ENCODE peak calls at places on chromosomes 2 and 18, in five cellular contexts. U, W, E, Y and A are unnamed samples.

GRCh38 chr2:114442545-114442944 is at the start of gene DPP10:
- DNase-seq in U (no peak), W (no peak), E (no peak), Y (no peak), A (no peak)

GRCh38 chr18:43031169-43031568 is 84.3 kb downstream of the RIT2 start:
- DNase-seq in U (no peak), W (no peak), E (no peak), Y (no peak), A (no peak)

GRCh38 chr2:236172238-236172865 is 4.2 kb upstream of the GBX2 start:
- DNase-seq in U (no peak), W (no peak), E (no peak), Y (no peak), A (no peak)

GRCh38 chr2:16853088-16853487 is 187.5 kb upstream of the CYRIA start:
- DNase-seq in U (no peak), W (no peak), E (no peak), Y (no peak), A (no peak)

GRCh38 chr2:10036095-10036879 is 7.1 kb upstream of the KLF11 start:
- DNase-seq in U (peak), W (peak), E (no peak), Y (peak), A (peak)

GRCh38 chr2:48488545-48488944 is 41.4 kb upstream of the STON1 start:
- DNase-seq in U (no peak), W (no peak), E (no peak), Y (no peak), A (no peak)

GRCh38 chr18:26656944-26657536 is 108.7 kb upstream of the KCTD1 start:
- DNase-seq in U (peak), W (peak), E (no peak), Y (peak), A (no peak)

GRCh38 chr2:239189711-239190131 is 211.1 kb downstream of the HDAC4 start:
- DNase-seq in U (peak), W (peak), E (no peak), Y (peak), A (no peak)

GRCh38 chr18:13431886-13432285 is 213.3 kb downstream of the LDLRAD4 start:
- DNase-seq in U (no peak), W (no peak), E (no peak), Y (no peak), A (no peak)

GRCh38 chr2:13193075-13193474 is 476.3 kb downstream of the TRIB2 start:
- DNase-seq in U (no peak), W (no peak), E (no peak), Y (no peak), A (no peak)

GRCh38 chr2:234463626-234464290 is 33.1 kb downstream of the ARL4C start:
- DNase-seq in U (no peak), W (no peak), E (peak), Y (no peak), A (peak)

GRCh38 chr2:232487385-232488096 is at the start of gene ECEL1:
- DNase-seq in U (peak), W (peak), E (no peak), Y (peak), A (no peak)

GRCh38 chr18:55236150-55236931 is 277.1 kb upstream of the CCDC68 start:
- DNase-seq in U (no peak), W (peak), E (no peak), Y (no peak), A (no peak)

GRCh38 chr2:157691131-157691530 is 62.5 kb upstream of the ACVR1C start:
- DNase-seq in U (no peak), W (no peak), E (no peak), Y (no peak), A (no peak)

GRCh38 chr2:200156140-200156858 is 150.2 kb upstream of the SPATS2L start:
- DNase-seq in U (peak), W (no peak), E (no peak), Y (no peak), A (no peak)

GRCh38 chr2:199629301-199629700 is 171.6 kb upstream of the SATB2 start:
- DNase-seq in U (no peak), W (no peak), E (no peak), Y (no peak), A (no peak)

GRCh38 chr2:168751104-168751768 is 51.2 kb upstream of the NOSTRIN start:
- DNase-seq in U (no peak), W (no peak), E (peak), Y (no peak), A (no peak)

GRCh38 chr18:14949800-14950415 is 201.9 kb downstream of the ANKRD30B start:
- DNase-seq in U (no peak), W (no peak), E (no peak), Y (no peak), A (no peak)

GRCh38 chr2:191521608-191522208 is 156.2 kb upstream of the NABP1 start:
- DNase-seq in U (no peak), W (no peak), E (peak), Y (no peak), A (peak)

GRCh38 chr18:68509902-68510301 is 205.0 kb downstream of the TMX3 start:
- DNase-seq in U (no peak), W (no peak), E (no peak), Y (no peak), A (no peak)

GRCh38 chr18:44599409-44599808 is 81.3 kb upstream of the SETBP1 start:
- DNase-seq in U (no peak), W (peak), E (no peak), Y (no peak), A (no peak)

GRCh38 chr2:127637725-127638252 is 8.2 kb upstream of the GPR17 start:
- DNase-seq in U (peak), W (no peak), E (no peak), Y (no peak), A (no peak)

GRCh38 chr2:178807227-178808008 is at the start of gene TTN:
- DNase-seq in U (peak), W (peak), E (no peak), Y (no peak), A (no peak)

GRCh38 chr2:20476950-20477349 is 30.1 kb downstream of the RHOB start:
- DNase-seq in U (peak), W (no peak), E (no peak), Y (peak), A (no peak)

GRCh38 chr18:76941284-76941683 is 118.9 kb downstream of the ZNF236 start:
- DNase-seq in U (no peak), W (no peak), E (no peak), Y (no peak), A (no peak)

GRCh38 chr18:58247363-58247834 is 203.4 kb downstream of the NEDD4L start:
- DNase-seq in U (peak), W (no peak), E (no peak), Y (peak), A (no peak)

GRCh38 chr2:25749676-25750075 is 76.3 kb upstream of the DTNB start:
- DNase-seq in U (no peak), W (no peak), E (no peak), Y (no peak), A (no peak)

GRCh38 chr2:53768233-53768542 is 584 bp downstream of the CHAC2 start:
- DNase-seq in U (no peak), W (no peak), E (no peak), Y (peak), A (no peak)

GRCh38 chr18:74373428-74373827 is 57.8 kb downstream of the C18orf63 start:
- DNase-seq in U (no peak), W (no peak), E (peak), Y (no peak), A (peak)

GRCh38 chr2:172865422-172865821 is 129.8 kb downstream of the RAPGEF4 start:
- DNase-seq in U (no peak), W (no peak), E (no peak), Y (no peak), A (no peak)

GRCh38 chr2:10449838-10450691 is 1.9 kb upstream of the ODC1 start:
- DNase-seq in U (no peak), W (no peak), E (no peak), Y (peak), A (no peak)

DNA sequence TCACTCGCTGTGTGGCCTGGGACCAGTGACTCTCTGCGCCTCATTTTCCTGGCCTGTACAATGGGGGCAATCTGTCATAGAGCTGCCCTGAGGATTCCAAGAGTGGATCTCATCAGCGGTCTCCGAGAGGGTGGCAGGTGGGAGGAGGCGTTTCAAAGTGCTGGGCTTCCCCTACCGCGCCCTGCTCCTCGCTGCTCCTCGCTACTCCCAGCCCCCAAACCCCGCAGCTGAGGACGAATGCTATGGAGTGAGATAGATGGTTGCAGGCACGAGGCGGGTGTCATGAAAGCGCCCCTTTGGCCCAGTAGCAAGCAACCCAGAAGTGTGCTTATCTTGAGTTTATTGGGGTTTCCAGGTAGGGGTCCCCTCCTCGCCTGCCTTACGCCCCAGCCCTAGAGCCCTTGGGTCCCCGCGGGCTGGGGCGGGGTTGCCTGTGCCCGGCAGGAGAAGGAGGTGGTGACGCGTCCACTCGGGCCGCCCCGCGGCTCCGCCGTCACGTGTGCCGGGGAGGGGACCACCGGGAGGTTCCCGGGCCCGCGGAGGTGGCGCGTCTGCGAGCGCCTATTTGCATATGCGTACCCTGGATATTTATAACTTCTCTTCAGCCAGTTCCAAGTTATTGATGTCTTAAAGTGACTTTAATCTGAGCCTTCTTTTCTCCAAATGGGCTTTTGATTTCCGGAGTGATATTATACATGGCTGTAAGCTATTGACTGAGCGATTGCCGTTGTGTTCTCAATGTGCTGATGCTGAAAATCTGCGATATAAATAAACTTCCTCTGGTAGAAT is 263.8 kb downstream of the ATAD2B start:
- DNase-seq in U (peak), W (no peak), E (no peak), Y (no peak), A (no peak)
- H3K4me3 ChIP-seq in U (peak), W (peak), E (no peak), Y (peak), A (no peak)

GRCh38 chr18:9827856-9828793 is 57.6 kb upstream of the TXNDC2 start:
- DNase-seq in U (no peak), W (peak), E (no peak), Y (no peak), A (no peak)
- H3K27ac ChIP-seq in U (peak), W (peak), E (no peak), Y (peak), A (no peak)

GRCh38 chr2:118223487-118224136 is 135.3 kb downstream of the INSIG2 start:
- DNase-seq in U (no peak), W (no peak), E (peak), Y (no peak), A (no peak)

GRCh38 chr2:118222643-118223486 is 134.6 kb downstream of the INSIG2 start:
- DNase-seq in U (no peak), W (no peak), E (no peak), Y (no peak), A (no peak)

GRCh38 chr2:118221952-118222594 is 133.8 kb downstream of the INSIG2 start:
- DNase-seq in U (no peak), W (no peak), E (peak), Y (no peak), A (peak)

GRCh38 chr2:118224144-118224887 is 136.0 kb downstream of the INSIG2 start:
- DNase-seq in U (peak), W (peak), E (no peak), Y (peak), A (peak)

DNA sequence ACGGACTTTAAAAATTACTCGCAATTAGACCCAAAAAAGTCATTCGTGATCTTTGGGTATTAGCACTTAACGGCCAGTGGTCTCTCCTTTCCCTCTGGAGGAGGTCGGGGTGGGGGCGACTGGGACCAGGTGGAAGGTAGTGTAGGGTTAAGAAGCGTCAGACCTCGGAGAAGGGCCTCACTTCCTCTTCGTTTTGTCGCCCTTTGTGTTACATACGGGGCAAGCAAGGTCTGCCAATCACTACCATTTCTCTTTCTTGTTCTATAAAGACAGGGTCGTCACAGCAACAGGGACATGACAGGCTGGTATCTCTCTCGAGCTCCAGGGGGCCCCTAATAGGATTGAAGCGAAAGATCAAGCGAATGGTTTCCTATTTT is 136.6 kb downstream of the INSIG2 start:
- DNase-seq in U (no peak), W (no peak), E (no peak), Y (no peak), A (peak)
- H3K4me3 ChIP-seq in U (peak), W (peak), E (no peak), Y (peak), A (no peak)

GRCh38 chr2:27262379-27263286 is at the start of gene SLC30A3:
- DNase-seq in U (peak), W (peak), E (peak), Y (peak), A (peak)

GRCh38 chr2:27265536-27265870 is 2.7 kb upstream of the SLC30A3 start:
- DNase-seq in U (no peak), W (no peak), E (no peak), Y (no peak), A (no peak)

GRCh38 chr2:27264253-27264752 is 1.5 kb upstream of the SLC30A3 start:
- DNase-seq in U (no peak), W (no peak), E (no peak), Y (no peak), A (no peak)

GRCh38 chr2:27263287-27264252 is 723 bp upstream of the SLC30A3 start:
- DNase-seq in U (no peak), W (no peak), E (no peak), Y (no peak), A (peak)

DNA sequence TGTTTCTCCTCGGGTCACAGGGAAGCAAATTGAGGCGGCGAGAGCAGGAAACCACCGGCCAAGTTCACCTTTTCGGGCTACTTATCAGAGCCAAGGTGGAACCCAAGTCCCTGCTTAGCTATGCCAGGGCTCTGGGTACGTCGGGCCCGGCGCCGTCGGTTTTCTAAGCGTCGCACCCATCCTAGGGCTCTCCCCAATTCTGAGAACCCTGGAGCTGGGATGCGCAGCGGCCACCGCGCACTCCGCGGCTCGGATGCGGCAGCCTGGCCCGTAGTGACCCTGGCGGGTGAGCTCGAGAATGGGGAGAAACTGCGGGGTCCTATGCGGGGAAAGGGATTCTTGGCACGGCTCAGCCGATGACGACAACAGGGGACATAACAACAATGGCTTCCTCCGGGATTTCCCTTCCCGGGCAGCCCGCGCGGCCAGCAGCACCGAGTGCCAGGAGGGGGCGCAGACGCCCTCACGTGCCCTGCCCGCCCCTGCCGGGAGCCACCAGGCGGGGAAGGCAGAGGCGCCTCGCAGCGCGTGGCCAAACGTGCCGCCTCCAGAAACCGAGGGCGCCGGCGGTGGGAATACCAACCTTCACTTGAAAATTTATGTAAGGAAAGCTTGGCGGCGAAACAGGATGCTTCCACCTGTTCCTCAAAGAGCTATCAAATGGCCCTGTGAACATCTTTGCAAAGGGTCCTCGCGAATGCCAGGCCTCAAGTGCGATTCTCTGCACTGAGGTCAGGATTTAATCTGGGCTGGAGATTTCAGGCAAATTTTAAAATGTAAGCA is 2.1 kb upstream of the SLC30A3 start:
- DNase-seq in U (peak), W (peak), E (peak), Y (peak), A (peak)
- H3K27ac ChIP-seq in U (no peak), W (peak), E (no peak), Y (no peak), A (no peak)

GRCh38 chr2:213252206-213252605 is 32.1 kb upstream of the SPAG16 start:
- DNase-seq in U (no peak), W (no peak), E (no peak), Y (no peak), A (no peak)
- H3K4me3 ChIP-seq in U (peak), W (no peak), E (no peak), Y (no peak), A (no peak)